ENCODE peak calls at places on chromosomes 13 and 19, in six cellular contexts. G is neuronal stem cell, W is fibroblast of lung, E is upper lobe of left lung, P is heart right ventricle, N is tibial artery. Y is an unnamed sample.

GRCh38 chr19:32692727-32693061 is 1.1 kb downstream of the NUDT19 start:
- DNase-seq in P (no peak), W (no peak), E (no peak), G (no peak), N (no peak), Y (no peak)

GRCh38 chr19:43466793-43467192 is 1.4 kb upstream of the LYPD3 start:
- DNase-seq in N (no peak), E (no peak), W (no peak), P (no peak), G (no peak), Y (no peak)

GRCh38 chr13:35854286-35854685 is 276.9 kb downstream of the DCLK1 start:
- DNase-seq in N (no peak), G (no peak), P (no peak), W (no peak), E (no peak), Y (no peak)

GRCh38 chr19:8252922-8253589 is 43.9 kb downstream of the CERS4 start:
- DNase-seq in G (peak; percentile 87), P (peak; percentile 89), E (peak; percentile 91), W (peak; percentile 75), N (peak; percentile 86), Y (peak; percentile 69)

GRCh38 chr13:73910733-73911132 is 223.5 kb downstream of the KLF12 start:
- DNase-seq in E (no peak), G (no peak), W (no peak), N (no peak), P (no peak), Y (no peak)

GRCh38 chr19:33339016-33339749 is 34.3 kb upstream of the CEBPG start:
- DNase-seq in G (no peak), P (no peak), W (no peak), E (no peak), N (no peak), Y (no peak)

GRCh38 chr19:12065100-12065538 is 588 bp downstream of the ZNF844 start:
- DNase-seq in N (peak; percentile 71), P (no peak), W (peak; percentile 65), G (no peak), E (no peak), Y (no peak)

GRCh38 chr19:13640611-13641010 is 123.7 kb upstream of the MRI1 start:
- DNase-seq in N (no peak), P (no peak), G (no peak), W (no peak), E (no peak), Y (no peak)

GRCh38 chr13:75705395-75705794 is 69.3 kb downstream of the LMO7 start:
- DNase-seq in G (no peak), P (no peak), W (peak; percentile 59), N (no peak), E (no peak), Y (no peak)

GRCh38 chr13:99959127-99959529 is 12.4 kb downstream of the ZIC5 start:
- DNase-seq in G (no peak), P (no peak), W (no peak), E (no peak), N (no peak), Y (no peak)

GRCh38 chr13:90445179-90445578 is 902.3 kb upstream of the MIR17HG start:
- DNase-seq in P (no peak), G (peak; percentile 15), N (no peak), W (peak; percentile 85), E (no peak), Y (no peak)

GRCh38 chr13:90302113-90302512 is 1045.4 kb upstream of the MIR17HG start:
- DNase-seq in P (no peak), W (peak; percentile 73), G (no peak), N (no peak), E (no peak), Y (no peak)

GRCh38 chr13:42757678-42758420 is 23.5 kb upstream of the FAM216B start:
- DNase-seq in W (no peak), N (no peak), G (no peak), P (no peak), E (no peak), Y (no peak)

GRCh38 chr13:35700661-35701060 is 224.2 kb upstream of the MAB21L1 start:
- DNase-seq in E (no peak), W (no peak), G (no peak), N (no peak), P (no peak), Y (no peak)

GRCh38 chr13:110137677-110138008 is 169.3 kb downstream of the COL4A1 start:
- DNase-seq in N (no peak), P (peak; percentile 51), E (no peak), W (no peak), G (no peak), Y (peak; percentile 70)

GRCh38 chr19:46728693-46729339 is 11.9 kb upstream of the PRKD2 start:
- DNase-seq in P (peak; percentile 84), G (peak; percentile 43), W (peak; percentile 55), N (no peak), E (peak; percentile 94), Y (no peak)

GRCh38 chr13:94664889-94665288 is 47.5 kb downstream of the SOX21 start:
- DNase-seq in E (no peak), N (no peak), W (no peak), P (no peak), G (no peak), Y (no peak)

GRCh38 chr13:73336789-73337188 is 278.0 kb downstream of the KLF5 start:
- DNase-seq in E (no peak), W (no peak), P (no peak), N (no peak), G (no peak), Y (no peak)

GRCh38 chr19:13621413-13621812 is 115.1 kb upstream of the CACNA1A start:
- DNase-seq in E (no peak), W (peak; percentile 89), G (no peak), N (peak; percentile 55), P (no peak), Y (no peak)

DNA sequence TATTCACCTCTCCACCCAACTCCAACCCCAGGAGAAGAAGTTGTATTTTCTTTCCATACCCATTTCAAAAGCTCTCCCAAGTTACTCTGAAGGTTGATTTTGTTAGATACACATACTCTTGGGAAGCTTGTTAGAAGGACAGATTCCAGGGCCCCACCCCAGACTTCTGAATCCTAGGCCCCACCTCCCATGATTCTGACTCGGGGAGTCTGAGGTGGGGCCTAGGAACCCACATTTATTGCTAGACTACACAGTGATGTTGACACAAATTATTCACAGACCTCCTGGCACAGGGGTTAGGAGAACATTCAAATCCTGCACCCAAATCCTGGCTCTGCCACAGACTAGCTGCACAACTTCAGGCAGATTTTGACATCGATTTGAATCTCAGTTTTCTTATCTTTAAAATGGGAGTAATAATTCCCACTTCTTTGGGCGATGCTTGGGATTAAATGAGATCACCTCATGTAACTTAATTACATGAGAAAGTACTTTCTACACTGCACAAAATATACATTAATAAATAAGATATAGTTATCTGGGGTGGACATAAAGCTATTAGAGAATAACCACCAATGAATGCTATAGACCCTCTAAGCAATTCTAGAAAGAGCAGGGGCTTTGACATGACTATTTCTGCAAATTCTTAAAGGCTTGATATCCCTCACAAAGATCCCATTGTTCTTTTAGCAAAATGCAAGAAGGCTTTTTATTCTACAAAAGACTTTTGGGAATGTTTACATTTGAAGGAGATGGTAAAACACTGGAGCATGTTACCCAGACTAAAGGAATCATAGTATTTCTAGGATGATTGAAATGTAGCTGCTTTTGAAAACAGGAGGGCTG is 18.0 kb downstream of the MBNL2 start:
- DNase-seq in G (no peak), N (no peak), E (no peak), W (no peak), P (no peak), Y (no peak)
- H3K4me1 ChIP-seq in G (peaks cover 5% of the 10 kb centered on the region), N (peaks cover 22% of the 10 kb centered on the region), E (peaks cover 86% of the 10 kb centered on the region), W (peaks cover 13% of the 10 kb centered on the region), P (peaks cover 100% of the 10 kb centered on the region), Y (peaks cover 100% of the 10 kb centered on the region)

DNA sequence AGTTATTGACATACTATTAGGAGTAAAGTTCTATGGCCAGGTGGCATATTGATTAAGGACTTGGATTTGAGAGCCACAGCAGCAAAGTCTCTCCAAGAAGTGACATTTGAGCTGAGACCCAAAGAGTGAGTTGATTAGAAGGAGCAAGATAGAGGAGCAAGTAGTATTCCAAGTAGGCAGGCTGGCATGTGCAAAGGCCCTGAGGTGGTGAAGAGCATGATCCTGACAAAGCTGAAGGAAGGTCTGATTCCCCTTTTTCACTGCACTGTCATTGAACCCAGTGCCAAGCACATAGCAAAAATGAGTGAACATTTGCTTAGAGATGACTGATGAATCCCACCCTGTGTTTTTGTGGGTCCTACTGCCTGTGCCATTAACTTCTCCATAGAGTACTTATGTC is 4.7 kb downstream of the ZNF543 start:
- DNase-seq in N (no peak), W (no peak), P (no peak), G (no peak), E (no peak), Y (no peak)
- H3K4me3 ChIP-seq in N (no peak overlapping the region), W (no peak overlapping the region), P (no peak overlapping the region), G (no peak overlapping the region), E (no peak overlapping the region), Y (no peak overlapping the region)

GRCh38 chr13:20870829-20871228 is 31.7 kb downstream of the XPO4 start:
- DNase-seq in N (no peak), P (no peak), G (no peak), W (no peak), E (no peak), Y (no peak)

GRCh38 chr13:20867408-20867807 is 35.1 kb downstream of the XPO4 start:
- DNase-seq in P (no peak), E (no peak), G (no peak), N (no peak), W (no peak), Y (no peak)

GRCh38 chr13:20873348-20873747 is 29.2 kb downstream of the XPO4 start:
- DNase-seq in G (peak; percentile 38), P (no peak), N (no peak), E (no peak), W (peak; percentile 50), Y (no peak)

DNA sequence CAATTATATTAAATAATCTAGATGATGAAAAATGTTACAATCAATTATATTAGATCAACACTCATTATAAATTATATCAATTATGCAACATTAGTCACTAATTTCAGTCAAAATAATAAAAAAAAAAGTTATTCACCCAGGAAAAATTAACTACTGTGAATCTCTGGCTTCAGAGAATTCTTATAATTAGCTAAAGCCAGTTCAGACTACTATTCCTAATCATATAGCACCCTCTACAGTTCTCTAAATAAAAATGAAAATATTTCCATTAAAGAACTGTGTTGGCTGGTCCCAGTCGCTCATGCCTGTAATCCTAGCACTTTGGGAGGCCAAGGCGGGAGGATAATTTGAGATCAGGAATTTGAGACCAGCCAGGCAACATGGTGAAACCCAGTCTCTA is 33.0 kb downstream of the XPO4 start:
- DNase-seq in P (no peak), G (no peak), N (no peak), W (peak; percentile 54), E (no peak), Y (no peak)
- H3K4me1 ChIP-seq in P (peaks cover 12% of the 10 kb centered on the region), G (no peaks in the 10 kb centered on the region), N (no peaks in the 10 kb centered on the region), W (peaks cover 3% of the 10 kb centered on the region), E (peaks cover 4% of the 10 kb centered on the region), Y (peaks cover 20% of the 10 kb centered on the region)

GRCh38 chr13:30803791-30804190 is 68.4 kb downstream of the ALOX5AP start:
- DNase-seq in E (no peak), N (no peak), P (no peak), W (no peak), G (no peak), Y (no peak)

GRCh38 chr13:30802501-30802900 is 67.2 kb downstream of the ALOX5AP start:
- DNase-seq in N (no peak), E (no peak), W (no peak), G (no peak), P (no peak), Y (no peak)

GRCh38 chr13:30805132-30805537 is 69.8 kb downstream of the ALOX5AP start:
- DNase-seq in N (no peak), G (no peak), W (no peak), P (no peak), E (no peak), Y (no peak)

GRCh38 chr13:30804474-30804873 is 69.1 kb downstream of the ALOX5AP start:
- DNase-seq in P (no peak), W (no peak), G (no peak), N (no peak), E (peak; percentile 50), Y (no peak)

GRCh38 chr13:30802953-30803478 is 67.7 kb downstream of the ALOX5AP start:
- DNase-seq in W (peak; percentile 77), P (peak; percentile 88), G (peak; percentile 63), N (peak; percentile 91), E (peak; percentile 93), Y (peak; percentile 78)
- H3K4me3 ChIP-seq in W (no peak overlapping the region), P (peak overlapping the region; percentile 50), G (no peak overlapping the region), N (peak overlapping the region; percentile 41), E (peak overlapping the region; percentile 43), Y (peak overlapping the region; percentile 63)